ENCODE peak calls at places on chromosome 10, in ten cellular contexts. M is stimulated activated CD4-positive, alpha-beta T cell treated with anti-CD3 and anti-CD28 coated beads, Interleukin-15, amount 100 ng/mL, for 1 hour; X is GM12891; E is left ventricle myocardium inferior; Z is foreskin fibroblast; J is activated T-cell treated with anti-CD3 and anti-CD28 coated beads for 24 hours; R is osteoblast; K is stimulated activated CD8-positive, alpha-beta memory T cell treated with anti-CD3 and anti-CD28 coated beads, Interleukin-7, amount 100 ng/mL, for 1 hour; H is HS-5; F is anterior cingulate cortex. D is an unnamed sample.

GRCh38 chr10:50501899-50502556 is 121.7 kb downstream of the SGMS1 start:
- DNase-seq in M (no peak), X (no peak), E (no peak), Z (no peak), J (no peak), R (peak; percentile 34), K (no peak), H (no peak), F (no peak), D (peak; percentile 25)

GRCh38 chr10:9302142-9302746 is 1247.8 kb downstream of the GATA3 start:
- DNase-seq in M (no peak), X (no peak), E (no peak), Z (peak; percentile 30), J (no peak), R (no peak), K (no peak), H (peak; percentile 9), F (no peak), D (peak; percentile 16)

GRCh38 chr10:3395041-3395440 is 222.5 kb upstream of the PITRM1 start:
- DNase-seq in M (no peak), X (no peak), E (no peak), Z (no peak), J (no peak), R (no peak), K (no peak), H (no peak), F (no peak), D (no peak)

GRCh38 chr10:98748298-98748697 is 301.6 kb upstream of the HPS1 start:
- DNase-seq in M (no peak), X (peak; percentile 5), E (no peak), Z (peak; percentile 15), J (no peak), R (no peak), K (no peak), H (peak; percentile 1), F (no peak), D (peak; percentile 15)

GRCh38 chr10:90602815-90603600 is 254.8 kb downstream of the HTR7 start:
- DNase-seq in M (no peak), X (no peak), E (no peak), Z (peak; percentile 90), J (no peak), R (no peak), K (no peak), H (peak; percentile 89), F (no peak), D (no peak)

GRCh38 chr10:86267286-86268195 is 99.1 kb downstream of the GRID1 start:
- DNase-seq in M (no peak), X (no peak), E (no peak), Z (no peak), J (no peak), R (no peak), K (no peak), H (no peak), F (no peak), D (no peak)

GRCh38 chr10:86723009-86723408 is 33.4 kb upstream of the BMPR1A start:
- DNase-seq in M (no peak), X (no peak), E (no peak), Z (no peak), J (no peak), R (no peak), K (no peak), H (no peak), F (no peak), D (no peak)

GRCh38 chr10:113053881-113054280 is 103.8 kb downstream of the TCF7L2 start:
- DNase-seq in M (no peak), X (no peak), E (no peak), Z (no peak), J (no peak), R (no peak), K (no peak), H (no peak), F (no peak), D (no peak)